ENCODE peak calls at places on chromosomes 1 and 21, in ten cellular contexts. Z is M059J; Q is HTR-8/SVneo; X is activated CD4-positive, alpha-beta T cell treated with anti-CD3 and anti-CD28 coated beads, Interleukin-2, amount 50 U/mL, for 1 hour; J is GM06990; F is occipital lobe; W is Ammon's horn; K is ELF-1; M is kidney tubule cell; S is left cardiac atrium. B is an unnamed sample.

GRCh38 chr1:205913451-205914204 is 29.6 kb downstream of the SLC26A9 start:
- DNase-seq in W (peak), X (no peak), J (no peak), M (peak), F (no peak), S (peak), K (no peak), Z (peak), Q (no peak), B (no peak)

GRCh38 chr1:175600721-175601440 is 142.5 kb downstream of the TNR start:
- DNase-seq in W (no peak), Q (no peak), Z (no peak), M (no peak), J (peak), X (no peak), F (no peak), S (no peak), K (no peak), B (no peak)

GRCh38 chr1:248752119-248752931 is 3.2 kb downstream of the LYPD8 start:
- DNase-seq in W (no peak), F (no peak), J (no peak), Z (peak), K (no peak), X (no peak), S (no peak), Q (peak), M (no peak), B (no peak)

GRCh38 chr1:35603941-35604340 is 30.8 kb downstream of the TFAP2E start:
- DNase-seq in Z (peak), W (no peak), F (no peak), K (no peak), S (no peak), J (no peak), Q (no peak), X (no peak), M (no peak), B (no peak)

GRCh38 chr1:219177363-219177762 is 3.7 kb downstream of the LYPLAL1 start:
- DNase-seq in F (no peak), K (no peak), M (peak), X (no peak), S (no peak), Q (no peak), J (no peak), W (no peak), Z (no peak), B (no peak)

GRCh38 chr1:113133038-113133437 is 60.0 kb downstream of the LRIG2 start:
- DNase-seq in W (no peak), Z (no peak), K (no peak), S (no peak), X (no peak), M (no peak), J (peak), F (no peak), Q (no peak), B (no peak)

GRCh38 chr1:23224721-23225648 is 7.7 kb upstream of the HTR1D start:
- DNase-seq in F (no peak), Z (peak), W (no peak), X (no peak), M (peak), J (no peak), K (no peak), S (peak), Q (peak), B (no peak)

GRCh38 chr1:228307218-228308023 is 99.2 kb downstream of the TRIM11 start:
- DNase-seq in W (no peak), F (no peak), K (no peak), Q (no peak), S (no peak), J (no peak), Z (no peak), X (no peak), M (no peak), B (no peak)

GRCh38 chr1:182484531-182485257 is 34.7 kb downstream of the RGSL1 start:
- DNase-seq in X (no peak), K (peak), M (no peak), S (no peak), Z (no peak), W (peak), F (no peak), Q (no peak), J (peak), B (no peak)

GRCh38 chr1:26336477-26337205 is 17.3 kb downstream of the CRYBG2 start:
- DNase-seq in S (peak), M (peak), F (no peak), K (peak), Q (peak), J (peak), X (peak), W (no peak), Z (peak), B (peak)

GRCh38 chr1:229556551-229556950 is 2.0 kb downstream of the ABCB10 start:
- DNase-seq in Z (no peak), S (no peak), J (no peak), K (no peak), X (no peak), Q (no peak), W (no peak), F (no peak), M (no peak), B (peak)

GRCh38 chr1:79848316-79848715 is 841.8 kb upstream of the ADGRL4 start:
- DNase-seq in Q (no peak), M (no peak), F (no peak), W (no peak), Z (no peak), J (no peak), X (no peak), K (peak), S (no peak), B (no peak)

GRCh38 chr1:87787551-87787950 is 458.9 kb downstream of the LMO4 start:
- DNase-seq in F (no peak), Z (peak), K (no peak), Q (no peak), M (peak), W (no peak), J (no peak), S (no peak), X (no peak), B (no peak)

GRCh38 chr21:34844924-34845238 is 176.1 kb downstream of the CLIC6 start:
- DNase-seq in W (no peak), K (no peak), J (no peak), Z (no peak), X (no peak), M (no peak), F (no peak), Q (no peak), S (no peak), B (no peak)

GRCh38 chr1:156082111-156083091 is at the start of gene MEX3A:
- DNase-seq in S (peak), Q (peak), F (peak), X (peak), K (peak), M (peak), J (peak), W (peak), Z (peak), B (peak)

GRCh38 chr21:26949830-26950229 is 17.1 kb downstream of the ADAMTS5 start:
- DNase-seq in J (no peak), M (no peak), S (no peak), Z (no peak), W (no peak), Q (no peak), F (no peak), X (no peak), K (no peak), B (no peak)

GRCh38 chr1:60895167-60896124 is 186.9 kb upstream of the NFIA start:
- DNase-seq in Q (no peak), M (no peak), J (no peak), Z (peak), X (no peak), K (no peak), W (no peak), F (no peak), S (peak), B (no peak)

GRCh38 chr1:10854856-10855459 is 58.5 kb upstream of the CASZ1 start:
- DNase-seq in J (no peak), W (no peak), K (no peak), X (no peak), S (no peak), M (no peak), F (no peak), Z (no peak), Q (no peak), B (no peak)

GRCh38 chr1:155598842-155599331 is 11.1 kb upstream of the MSTO1 start:
- DNase-seq in Q (no peak), X (peak), M (peak), S (peak), K (peak), Z (no peak), W (peak), F (peak), J (no peak), B (no peak)

GRCh38 chr1:212040629-212041028 is 5.1 kb downstream of the DTL start:
- DNase-seq in Q (no peak), Z (peak), J (no peak), F (no peak), M (peak), K (no peak), S (no peak), X (no peak), W (no peak), B (peak)

GRCh38 chr1:3785045-3785444 is 11.3 kb downstream of the LRRC47 start:
- DNase-seq in S (no peak), Z (no peak), X (no peak), F (no peak), K (no peak), J (no peak), Q (no peak), M (no peak), W (no peak), B (no peak)

GRCh38 chr1:179034720-179035119 is 9.0 kb downstream of the FAM20B start:
- DNase-seq in Z (peak), K (no peak), X (no peak), J (peak), M (peak), Q (no peak), W (no peak), F (no peak), S (no peak), B (no peak)

GRCh38 chr21:46620846-46621245 is 14.6 kb upstream of the PRMT2 start:
- DNase-seq in J (no peak), Z (no peak), S (no peak), Q (no peak), K (no peak), X (no peak), F (no peak), M (no peak), W (peak), B (no peak)

GRCh38 chr1:25971044-25971881 is 26.6 kb downstream of the PAFAH2 start:
- DNase-seq in K (peak), Z (no peak), Q (no peak), J (no peak), F (no peak), S (no peak), W (peak), M (no peak), X (peak), B (no peak)

GRCh38 chr1:27528701-27529637 is 39.0 kb upstream of the WASF2 start:
- DNase-seq in M (peak), S (peak), K (peak), X (no peak), W (peak), Q (no peak), J (no peak), Z (no peak), F (peak), B (no peak)

GRCh38 chr1:209076688-209077087 is 506.8 kb upstream of the CAMK1G start:
- DNase-seq in K (peak), M (peak), F (no peak), S (no peak), Z (peak), J (peak), Q (no peak), W (no peak), X (no peak), B (no peak)

GRCh38 chr1:217535601-217536377 is 95.1 kb downstream of the GPATCH2 start:
- DNase-seq in S (no peak), K (no peak), Z (no peak), X (no peak), M (peak), F (no peak), J (no peak), W (no peak), Q (no peak), B (no peak)

GRCh38 chr1:84412316-84412942 is 14.1 kb downstream of the DNASE2B start:
- DNase-seq in F (no peak), Q (no peak), M (no peak), X (no peak), K (no peak), W (no peak), S (no peak), J (no peak), Z (peak), B (no peak)

B was measured in NCI-H460.